ENCODE peak calls at places on chromosomes 7 and 10, in seven cellular contexts. One of them, this sample, is unnamed.

GRCh38 chr10:100377830-100378229 is 30.8 kb downstream of the SCD start:
- DNase-seq in GM12892: no peak
- DNase-seq in H1: no peak
- DNase-seq in SK-N-SH: no peak
- DNase-seq in GM12878: peak; percentile 45
- DNase-seq in HepG2: no peak
- DNase-seq in K562: no peak
- DNase-seq in this sample: no peak

GRCh38 chr10:102646610-102647432 is 2.5 kb downstream of the TRIM8 start:
- DNase-seq in GM12892: no peak
- DNase-seq in H1: no peak
- DNase-seq in SK-N-SH: peak; percentile 73
- DNase-seq in GM12878: no peak
- DNase-seq in HepG2: no peak
- DNase-seq in K562: no peak
- DNase-seq in this sample: no peak

GRCh38 chr7:124724079-124724478 is 41.5 kb downstream of the GPR37 start:
- DNase-seq in GM12892: no peak
- DNase-seq in H1: no peak
- DNase-seq in SK-N-SH: no peak
- DNase-seq in GM12878: no peak
- DNase-seq in HepG2: no peak
- DNase-seq in K562: no peak
- DNase-seq in this sample: no peak

GRCh38 chr10:123800821-123801220 is 90.8 kb downstream of the CPXM2 start:
- DNase-seq in GM12892: no peak
- DNase-seq in H1: no peak
- DNase-seq in SK-N-SH: no peak
- DNase-seq in GM12878: no peak
- DNase-seq in HepG2: no peak
- DNase-seq in K562: no peak
- DNase-seq in this sample: no peak

GRCh38 chr7:14973712-14974428 is 71.3 kb upstream of the DGKB start:
- DNase-seq in GM12892: no peak
- DNase-seq in H1: no peak
- DNase-seq in SK-N-SH: no peak
- DNase-seq in GM12878: no peak
- DNase-seq in HepG2: no peak
- DNase-seq in K562: no peak
- DNase-seq in this sample: no peak

GRCh38 chr7:78587443-78588044 is 789.0 kb downstream of the PHTF2 start:
- DNase-seq in GM12892: no peak
- DNase-seq in H1: no peak
- DNase-seq in SK-N-SH: peak; percentile 47
- DNase-seq in GM12878: no peak
- DNase-seq in HepG2: peak; percentile 10
- DNase-seq in K562: no peak
- DNase-seq in this sample: no peak

GRCh38 chr10:72694476-72695369 is 2.8 kb downstream of the MCU start:
- DNase-seq in GM12892: no peak
- DNase-seq in H1: no peak
- DNase-seq in SK-N-SH: peak; percentile 37
- DNase-seq in GM12878: no peak
- DNase-seq in HepG2: peak; percentile 42
- DNase-seq in K562: peak; percentile 30
- DNase-seq in this sample: no peak

GRCh38 chr10:129978980-129979379 is 14.9 kb upstream of the EBF3 start:
- DNase-seq in GM12892: no peak
- DNase-seq in H1: no peak
- DNase-seq in SK-N-SH: peak; percentile 2
- DNase-seq in GM12878: no peak
- DNase-seq in HepG2: no peak
- DNase-seq in K562: no peak
- DNase-seq in this sample: no peak

GRCh38 chr7:29360633-29361625 is 166.4 kb downstream of the CHN2 start:
- DNase-seq in GM12892: no peak
- DNase-seq in H1: no peak
- DNase-seq in SK-N-SH: no peak
- DNase-seq in GM12878: no peak
- DNase-seq in HepG2: no peak
- DNase-seq in K562: no peak
- DNase-seq in this sample: no peak

GRCh38 chr7:153640586-153640985 is 411.6 kb upstream of the DPP6 start:
- DNase-seq in GM12892: no peak
- DNase-seq in H1: no peak
- DNase-seq in SK-N-SH: no peak
- DNase-seq in GM12878: no peak
- DNase-seq in HepG2: no peak
- DNase-seq in K562: no peak
- DNase-seq in this sample: peak; percentile 6

GRCh38 chr10:117353700-117354099 is 21.5 kb downstream of the PDZD8 start:
- DNase-seq in GM12892: no peak
- DNase-seq in H1: no peak
- DNase-seq in SK-N-SH: no peak
- DNase-seq in GM12878: no peak
- DNase-seq in HepG2: no peak
- DNase-seq in K562: no peak
- DNase-seq in this sample: no peak

GRCh38 chr10:29012926-29013554 is 275.8 kb upstream of the LYZL1 start:
- DNase-seq in GM12892: no peak
- DNase-seq in H1: no peak
- DNase-seq in SK-N-SH: no peak
- DNase-seq in GM12878: no peak
- DNase-seq in HepG2: no peak
- DNase-seq in K562: no peak
- DNase-seq in this sample: no peak

GRCh38 chr10:128047991-128048826 is 78.0 kb downstream of the MKI67 start:
- DNase-seq in GM12892: no peak
- DNase-seq in H1: no peak
- DNase-seq in SK-N-SH: no peak
- DNase-seq in GM12878: no peak
- DNase-seq in HepG2: peak; percentile 45
- DNase-seq in K562: no peak
- DNase-seq in this sample: no peak

GRCh38 chr10:75244487-75245353 is 9.0 kb upstream of the COMTD1 start:
- DNase-seq in GM12892: no peak
- DNase-seq in H1: no peak
- DNase-seq in SK-N-SH: no peak
- DNase-seq in GM12878: no peak
- DNase-seq in HepG2: no peak
- DNase-seq in K562: no peak
- DNase-seq in this sample: no peak

GRCh38 chr10:61592581-61592980 is 70.1 kb upstream of the CABCOCO1 start:
- DNase-seq in GM12892: no peak
- DNase-seq in H1: no peak
- DNase-seq in SK-N-SH: no peak
- DNase-seq in GM12878: no peak
- DNase-seq in HepG2: peak; percentile 27
- DNase-seq in K562: peak; percentile 50
- DNase-seq in this sample: no peak

GRCh38 chr7:21338728-21339164 is 89.1 kb upstream of the SP4 start:
- DNase-seq in GM12892: no peak
- DNase-seq in H1: no peak
- DNase-seq in SK-N-SH: no peak
- DNase-seq in GM12878: no peak
- DNase-seq in HepG2: no peak
- DNase-seq in K562: no peak
- DNase-seq in this sample: no peak

GRCh38 chr10:94146746-94147145 is 153.0 kb downstream of the PLCE1 start:
- DNase-seq in GM12892: no peak
- DNase-seq in H1: no peak
- DNase-seq in SK-N-SH: no peak
- DNase-seq in GM12878: no peak
- DNase-seq in HepG2: no peak
- DNase-seq in K562: no peak
- DNase-seq in this sample: no peak

GRCh38 chr7:70215491-70215890 is 617.2 kb downstream of the AUTS2 start:
- DNase-seq in GM12892: no peak
- DNase-seq in H1: no peak
- DNase-seq in SK-N-SH: no peak
- DNase-seq in GM12878: no peak
- DNase-seq in HepG2: no peak
- DNase-seq in K562: no peak
- DNase-seq in this sample: no peak

GRCh38 chr7:65800890-65801341 is 72.0 kb upstream of the VKORC1L1 start:
- DNase-seq in GM12892: no peak
- DNase-seq in H1: no peak
- DNase-seq in SK-N-SH: no peak
- DNase-seq in GM12878: no peak
- DNase-seq in HepG2: no peak
- DNase-seq in K562: no peak
- DNase-seq in this sample: no peak

GRCh38 chr10:16847644-16848043 is 30.4 kb upstream of the RSU1 start:
- DNase-seq in GM12892: no peak
- DNase-seq in H1: no peak
- DNase-seq in SK-N-SH: no peak
- DNase-seq in GM12878: no peak
- DNase-seq in HepG2: no peak
- DNase-seq in K562: no peak
- DNase-seq in this sample: no peak
- TF ChIP-seq TAF1 in GM12892: no peak
- TF ChIP-seq TAF1 in H1: no peak
- TF ChIP-seq TAF1 in SK-N-SH: no peak
- TF ChIP-seq TAF1 in GM12878: no peak
- TF ChIP-seq TAF1 in HepG2: no peak
- TF ChIP-seq TAF1 in K562: no peak
- TF ChIP-seq TAF1 in this sample: no peak

DNA sequence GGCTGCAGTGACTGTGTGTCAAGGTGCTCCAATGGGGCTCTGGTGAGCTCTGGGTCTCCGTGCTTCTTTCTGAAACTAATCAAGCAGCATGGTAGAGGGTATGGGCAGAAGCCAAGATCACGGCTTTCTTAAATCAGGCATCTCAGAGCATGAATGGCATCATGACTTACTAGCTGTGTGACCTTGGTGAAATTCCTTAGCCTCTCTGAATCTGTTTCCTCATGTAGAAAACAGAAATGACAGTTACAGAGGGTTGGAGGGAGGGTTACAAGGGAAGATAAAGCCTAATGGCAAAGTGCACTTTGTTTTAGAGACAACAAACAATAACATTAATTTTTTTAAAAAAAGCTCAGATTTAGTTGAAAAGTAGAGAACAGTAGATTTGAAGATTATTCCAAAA is 34.9 kb downstream of the FRMPD2 start:
- DNase-seq in GM12892: no peak
- DNase-seq in H1: no peak
- DNase-seq in SK-N-SH: no peak
- DNase-seq in GM12878: no peak
- DNase-seq in HepG2: no peak
- DNase-seq in K562: no peak
- DNase-seq in this sample: no peak
- TF ChIP-seq TAF1 in GM12892: no peak
- TF ChIP-seq TAF1 in H1: no peak
- TF ChIP-seq TAF1 in SK-N-SH: no peak
- TF ChIP-seq TAF1 in GM12878: no peak
- TF ChIP-seq TAF1 in HepG2: no peak
- TF ChIP-seq TAF1 in K562: no peak
- TF ChIP-seq TAF1 in this sample: no peak

GRCh38 chr10:125260260-125260659 is 99.9 kb upstream of the CTBP2 start:
- DNase-seq in GM12892: no peak
- DNase-seq in H1: no peak
- DNase-seq in SK-N-SH: no peak
- DNase-seq in GM12878: no peak
- DNase-seq in HepG2: no peak
- DNase-seq in K562: no peak
- DNase-seq in this sample: no peak
- TF ChIP-seq TAF1 in GM12892: no peak
- TF ChIP-seq TAF1 in H1: no peak
- TF ChIP-seq TAF1 in SK-N-SH: no peak
- TF ChIP-seq TAF1 in GM12878: no peak
- TF ChIP-seq TAF1 in HepG2: no peak
- TF ChIP-seq TAF1 in K562: no peak
- TF ChIP-seq TAF1 in this sample: no peak

GRCh38 chr10:115427611-115428010 is 334.4 kb downstream of the ATRNL1 start:
- DNase-seq in GM12892: no peak
- DNase-seq in H1: no peak
- DNase-seq in SK-N-SH: no peak
- DNase-seq in GM12878: no peak
- DNase-seq in HepG2: no peak
- DNase-seq in K562: no peak
- DNase-seq in this sample: no peak

GRCh38 chr10:115436999-115437398 is 343.8 kb downstream of the ATRNL1 start:
- DNase-seq in GM12892: no peak
- DNase-seq in H1: no peak
- DNase-seq in SK-N-SH: no peak
- DNase-seq in GM12878: no peak
- DNase-seq in HepG2: no peak
- DNase-seq in K562: no peak
- DNase-seq in this sample: no peak

DNA sequence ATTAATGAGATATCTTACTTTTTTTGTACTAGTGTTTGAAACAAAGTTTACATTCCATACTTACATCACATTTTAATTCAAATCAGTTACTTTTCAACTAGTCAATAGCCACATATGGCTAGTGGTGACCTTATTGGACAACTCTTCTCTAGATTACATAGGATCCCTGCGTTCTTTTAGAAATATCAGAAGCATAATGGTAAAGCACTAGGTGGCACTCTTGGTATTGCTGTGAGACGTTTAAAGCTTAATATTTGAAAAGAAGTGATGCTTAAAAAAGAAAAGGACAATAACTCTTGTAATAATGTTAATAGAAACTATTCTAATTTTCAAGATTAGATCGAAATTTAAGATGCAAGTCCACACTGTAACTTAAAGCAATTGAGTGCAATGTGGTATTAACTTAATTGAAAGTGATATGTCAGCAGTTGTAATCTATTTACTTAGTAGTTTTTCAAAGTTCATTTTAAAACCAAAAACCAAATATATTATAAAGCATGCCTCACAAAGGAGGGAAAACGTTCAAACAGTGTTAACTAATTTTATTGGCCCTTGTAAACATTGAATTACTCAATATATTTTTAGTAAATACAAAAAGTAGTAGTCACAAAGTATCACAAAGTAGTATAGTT is 339.1 kb downstream of the ATRNL1 start:
- DNase-seq in GM12892: no peak
- DNase-seq in H1: no peak
- DNase-seq in SK-N-SH: peak; percentile 12
- DNase-seq in GM12878: no peak
- DNase-seq in HepG2: peak; percentile 31
- DNase-seq in K562: no peak
- DNase-seq in this sample: no peak
- TF ChIP-seq TAF1 in GM12892: no peak
- TF ChIP-seq TAF1 in H1: no peak
- TF ChIP-seq TAF1 in SK-N-SH: no peak
- TF ChIP-seq TAF1 in GM12878: no peak
- TF ChIP-seq TAF1 in HepG2: no peak
- TF ChIP-seq TAF1 in K562: no peak
- TF ChIP-seq TAF1 in this sample: no peak